ENCODE peak calls at places on chromosome 9, in seven cellular contexts. G, Z, C, S, K, R and M are unnamed samples.

GRCh38 chr9:4739587-4740372 is 1.2 kb downstream of the AK3 start:
- DNase-seq in G (peak), Z (peak), C (peak), S (no peak), K (peak), R (peak), M (peak)

GRCh38 chr9:129282308-129283211 is 104.5 kb upstream of the IER5L start:
- DNase-seq in G (peak), Z (no peak), C (no peak), S (no peak), K (no peak), R (no peak), M (no peak)

GRCh38 chr9:96436456-96437126 is 13.4 kb upstream of the HABP4 start:
- DNase-seq in G (no peak), Z (no peak), C (no peak), S (no peak), K (no peak), R (no peak), M (no peak)

GRCh38 chr9:126109575-126109974 is 217.1 kb upstream of the MVB12B start:
- DNase-seq in G (no peak), Z (no peak), C (no peak), S (no peak), K (no peak), R (no peak), M (no peak)

GRCh38 chr9:129270205-129270604 is 92.1 kb upstream of the IER5L start:
- DNase-seq in G (no peak), Z (peak), C (no peak), S (no peak), K (no peak), R (no peak), M (no peak)

GRCh38 chr9:98989036-98990000 is 45.6 kb downstream of the COL15A1 start:
- DNase-seq in G (no peak), Z (peak), C (peak), S (peak), K (peak), R (peak), M (no peak)

GRCh38 chr9:120603601-120604000 is 23.6 kb upstream of the CDK5RAP2 start:
- DNase-seq in G (no peak), Z (no peak), C (no peak), S (no peak), K (no peak), R (no peak), M (no peak)

GRCh38 chr9:122227576-122227903 is 1.2 kb downstream of the LHX6 start:
- DNase-seq in G (no peak), Z (no peak), C (peak), S (no peak), K (no peak), R (no peak), M (no peak)

GRCh38 chr9:99076483-99077171 is 28.3 kb upstream of the TGFBR1 start:
- DNase-seq in G (no peak), Z (no peak), C (no peak), S (no peak), K (no peak), R (no peak), M (no peak)

GRCh38 chr9:114777841-114778240 is 28.0 kb downstream of the TNFSF15 start:
- DNase-seq in G (no peak), Z (no peak), C (no peak), S (no peak), K (peak), R (no peak), M (no peak)

GRCh38 chr9:21837501-21837900 is 35.1 kb downstream of the MTAP start:
- DNase-seq in G (no peak), Z (no peak), C (peak), S (no peak), K (no peak), R (no peak), M (no peak)

GRCh38 chr9:126860757-126861466 is 473 bp downstream of the ZBTB34 start:
- DNase-seq in G (peak), Z (peak), C (peak), S (no peak), K (peak), R (no peak), M (peak)

GRCh38 chr9:97761879-97762278 is 64.7 kb upstream of the XPA start:
- DNase-seq in G (no peak), Z (no peak), C (no peak), S (no peak), K (no peak), R (no peak), M (no peak)

GRCh38 chr9:130024597-130024994 is 18.4 kb downstream of the FNBP1 start:
- DNase-seq in G (no peak), Z (no peak), C (peak), S (no peak), K (peak), R (no peak), M (no peak)

GRCh38 chr9:2740616-2741015 is 23.3 kb downstream of the KCNV2 start:
- DNase-seq in G (no peak), Z (no peak), C (peak), S (no peak), K (peak), R (no peak), M (no peak)

GRCh38 chr9:7436754-7437153 is 362.8 kb downstream of the DMAC1 start:
- DNase-seq in G (no peak), Z (no peak), C (no peak), S (no peak), K (no peak), R (no peak), M (no peak)

GRCh38 chr9:123954518-123954917 is 24.6 kb upstream of the DENND1A start:
- DNase-seq in G (peak), Z (no peak), C (no peak), S (no peak), K (no peak), R (no peak), M (no peak)

GRCh38 chr9:34045903-34046302 is 2.8 kb downstream of the UBAP2 start:
- DNase-seq in G (no peak), Z (no peak), C (no peak), S (no peak), K (no peak), R (no peak), M (no peak)

GRCh38 chr9:5714501-5715401 is 85.8 kb downstream of the RIC1 start:
- DNase-seq in G (peak), Z (peak), C (peak), S (peak), K (peak), R (peak), M (no peak)

GRCh38 chr9:20242767-20243166 is 379.5 kb downstream of the MLLT3 start:
- DNase-seq in G (peak), Z (peak), C (no peak), S (no peak), K (no peak), R (no peak), M (no peak)

GRCh38 chr9:109409998-109410397 is 88.1 kb downstream of the PTPN3 start:
- DNase-seq in G (peak), Z (no peak), C (no peak), S (no peak), K (no peak), R (peak), M (peak)

GRCh38 chr9:132409828-132410528 is at the start of gene CFAP77:
- DNase-seq in G (peak), Z (peak), C (peak), S (peak), K (peak), R (peak), M (peak)

GRCh38 chr9:107866912-107867311 is 377.3 kb upstream of the KLF4 start:
- DNase-seq in G (no peak), Z (no peak), C (no peak), S (no peak), K (peak), R (no peak), M (no peak)

GRCh38 chr9:126448865-126449577 is 122.4 kb downstream of the MVB12B start:
- DNase-seq in G (peak), Z (no peak), C (no peak), S (no peak), K (no peak), R (no peak), M (no peak)

GRCh38 chr9:76868897-76869296 is 37.0 kb downstream of the PRUNE2 start:
- DNase-seq in G (no peak), Z (no peak), C (no peak), S (no peak), K (peak), R (no peak), M (no peak)

GRCh38 chr9:112570731-112571167 is 84.1 kb downstream of the KIAA1958 start:
- DNase-seq in G (no peak), Z (no peak), C (no peak), S (no peak), K (no peak), R (peak), M (no peak)

GRCh38 chr9:92714787-92715487 is 45.0 kb upstream of the IPPK start:
- DNase-seq in G (no peak), Z (no peak), C (no peak), S (no peak), K (no peak), R (no peak), M (no peak)

GRCh38 chr9:26687421-26687820 is 205.2 kb downstream of the CAAP1 start:
- DNase-seq in G (no peak), Z (no peak), C (no peak), S (no peak), K (no peak), R (no peak), M (no peak)

GRCh38 chr9:121627432-121627831 is 24.0 kb upstream of the DAB2IP start:
- DNase-seq in G (no peak), Z (no peak), C (no peak), S (no peak), K (no peak), R (no peak), M (no peak)

GRCh38 chr9:21812415-21812814 is 10.0 kb downstream of the MTAP start:
- DNase-seq in G (no peak), Z (no peak), C (peak), S (no peak), K (peak), R (no peak), M (no peak)

GRCh38 chr9:36987891-36988290 is 46.2 kb downstream of the PAX5 start:
- DNase-seq in G (peak), Z (no peak), C (peak), S (no peak), K (peak), R (no peak), M (no peak)

GRCh38 chr9:97571664-97572063 is 61.5 kb downstream of the TSTD2 start:
- DNase-seq in G (no peak), Z (no peak), C (no peak), S (no peak), K (no peak), R (peak), M (peak)

GRCh38 chr9:87863882-87864465 is 18.7 kb upstream of the SPATA31E1 start:
- DNase-seq in G (no peak), Z (no peak), C (no peak), S (no peak), K (no peak), R (no peak), M (no peak)

GRCh38 chr9:107292811-107293554 is 9.9 kb downstream of the RAD23B start:
- DNase-seq in G (no peak), Z (no peak), C (no peak), S (no peak), K (no peak), R (no peak), M (no peak)

GRCh38 chr9:113649054-113649453 is 185.5 kb downstream of the RGS3 start:
- DNase-seq in G (no peak), Z (no peak), C (no peak), S (no peak), K (peak), R (peak), M (peak)

GRCh38 chr9:32854271-32854670 is 70.9 kb downstream of the TMEM215 start:
- DNase-seq in G (no peak), Z (no peak), C (no peak), S (no peak), K (no peak), R (no peak), M (no peak)

GRCh38 chr9:107213561-107214028 is 69.5 kb upstream of the RAD23B start:
- DNase-seq in G (no peak), Z (no peak), C (peak), S (peak), K (peak), R (peak), M (no peak)

GRCh38 chr9:71931166-71931565 is 19.7 kb downstream of the C9orf85 start:
- DNase-seq in G (no peak), Z (no peak), C (no peak), S (no peak), K (no peak), R (no peak), M (no peak)

GRCh38 chr9:19181556-19181955 is 48.9 kb upstream of the DENND4C start:
- DNase-seq in G (no peak), Z (no peak), C (no peak), S (no peak), K (no peak), R (no peak), M (no peak)

GRCh38 chr9:132312873-132313272 is 41.9 kb downstream of the SETX start:
- DNase-seq in G (no peak), Z (no peak), C (no peak), S (no peak), K (no peak), R (no peak), M (no peak)

DNA sequence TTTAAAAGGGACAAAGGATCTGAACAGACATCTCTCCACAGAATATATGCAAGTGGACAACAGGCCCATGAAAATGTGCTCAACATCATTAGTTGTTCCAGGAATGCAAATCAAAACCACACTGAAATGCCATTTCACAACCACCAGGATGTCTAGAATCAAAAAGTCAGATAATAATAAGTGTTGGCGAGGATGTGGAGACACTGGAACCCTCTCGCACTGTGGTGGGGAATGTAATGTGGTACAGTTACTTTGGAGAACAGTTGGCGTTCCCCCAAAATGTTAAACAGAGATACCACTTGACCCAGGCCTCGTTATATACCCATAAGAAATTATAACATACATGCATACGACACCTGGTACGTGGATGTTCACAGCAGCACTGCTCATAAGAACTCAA is 38.6 kb downstream of the SARDH start:
- DNase-seq in G (no peak), Z (no peak), C (no peak), S (no peak), K (no peak), R (no peak), M (no peak)
- TF ChIP-seq EZH2phosphoT487 in G (no peak), Z (no peak), C (no peak), S (no peak), K (no peak), R (no peak), M (no peak)

GRCh38 chr9:131160416-131161112 is 35.2 kb downstream of the NUP214 start:
- DNase-seq in G (no peak), Z (no peak), C (no peak), S (no peak), K (no peak), R (no peak), M (no peak)
- TF ChIP-seq EZH2phosphoT487 in G (no peak), Z (no peak), C (no peak), S (no peak), K (no peak), R (no peak), M (no peak)

GRCh38 chr9:752681-753200 is 88.8 kb upstream of the DMRT1 start:
- DNase-seq in G (no peak), Z (no peak), C (peak), S (no peak), K (peak), R (no peak), M (no peak)
- TF ChIP-seq EZH2phosphoT487 in G (no peak), Z (no peak), C (no peak), S (no peak), K (no peak), R (no peak), M (no peak)

GRCh38 chr9:91659529-91660294 is 236.1 kb upstream of the NFIL3 start:
- DNase-seq in G (peak), Z (no peak), C (peak), S (peak), K (peak), R (peak), M (peak)

GRCh38 chr9:91663858-91664257 is 240.2 kb upstream of the NFIL3 start:
- DNase-seq in G (no peak), Z (no peak), C (peak), S (no peak), K (no peak), R (no peak), M (no peak)

GRCh38 chr9:91660295-91660589 is 236.6 kb upstream of the NFIL3 start:
- DNase-seq in G (no peak), Z (no peak), C (no peak), S (no peak), K (no peak), R (no peak), M (no peak)

DNA sequence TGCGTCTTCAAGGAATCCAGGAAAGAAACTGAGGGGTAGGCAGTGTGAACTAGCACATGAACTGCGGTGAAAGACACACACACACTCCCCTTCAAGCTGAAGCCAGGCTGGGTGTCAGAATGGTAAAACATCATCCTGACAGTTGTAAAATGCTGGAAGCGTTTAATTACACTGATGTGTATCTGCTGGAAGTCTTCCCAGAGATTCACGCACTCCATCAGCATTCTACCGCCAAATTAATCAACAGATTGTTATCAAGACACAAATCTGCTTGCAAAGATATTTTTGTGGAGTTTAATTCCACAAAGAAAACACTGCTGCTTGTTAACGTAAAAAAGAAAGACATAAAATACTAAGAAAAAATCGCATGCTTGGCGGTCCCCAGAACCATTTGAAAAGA is 241.0 kb upstream of the NFIL3 start:
- DNase-seq in G (no peak), Z (no peak), C (no peak), S (no peak), K (no peak), R (no peak), M (no peak)
- TF ChIP-seq EZH2phosphoT487 in G (no peak), Z (no peak), C (no peak), S (no peak), K (no peak), R (no peak), M (no peak)

DNA sequence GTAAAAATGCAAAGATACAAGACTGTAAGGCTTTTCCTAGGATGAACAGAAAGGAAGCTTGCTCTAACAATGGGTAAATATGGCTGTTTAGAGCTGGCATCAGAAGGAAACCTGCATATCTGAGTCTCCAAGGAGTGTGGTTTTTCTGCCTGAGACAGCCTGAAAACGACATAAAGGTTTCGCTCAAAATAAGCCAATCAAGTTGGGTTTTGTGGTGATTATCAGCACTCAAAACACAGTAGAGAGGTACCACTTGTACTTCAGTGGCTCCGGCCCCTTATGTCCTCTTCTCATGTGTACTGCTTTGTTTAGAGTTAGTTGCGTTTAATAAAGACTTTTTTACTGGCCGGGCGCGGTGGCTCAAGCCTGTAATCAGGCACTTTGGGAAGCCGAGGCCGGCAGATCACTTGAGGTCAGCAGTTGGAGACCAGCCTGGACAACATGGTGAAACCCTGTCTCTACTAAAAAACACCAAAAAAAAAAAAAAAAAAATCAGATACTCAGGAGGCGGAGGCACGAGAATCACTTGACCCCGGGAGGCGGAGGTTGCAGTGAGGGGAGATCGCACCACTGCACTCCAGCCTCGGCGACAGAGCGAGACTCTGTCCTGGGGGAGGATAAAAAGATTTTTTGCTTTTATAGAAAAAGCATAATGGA is 39.4 kb downstream of the KLF9 start:
- DNase-seq in G (no peak), Z (no peak), C (no peak), S (no peak), K (no peak), R (no peak), M (no peak)
- TF ChIP-seq EZH2phosphoT487 in G (no peak), Z (no peak), C (no peak), S (no peak), K (no peak), R (no peak), M (no peak)

GRCh38 chr9:137149942-137150484 is 11.1 kb downstream of the GRIN1 start:
- DNase-seq in G (peak), Z (peak), C (no peak), S (no peak), K (no peak), R (no peak), M (no peak)
- TF ChIP-seq EZH2phosphoT487 in G (no peak), Z (no peak), C (no peak), S (no peak), K (no peak), R (no peak), M (no peak)

GRCh38 chr9:79578891-79579290 is 7.1 kb downstream of the TLE4 start:
- DNase-seq in G (no peak), Z (no peak), C (no peak), S (no peak), K (peak), R (no peak), M (no peak)

GRCh38 chr9:79581388-79581787 is 9.6 kb downstream of the TLE4 start:
- DNase-seq in G (no peak), Z (no peak), C (no peak), S (no peak), K (peak), R (no peak), M (no peak)

GRCh38 chr9:79577969-79578723 is 6.4 kb downstream of the TLE4 start:
- DNase-seq in G (no peak), Z (no peak), C (no peak), S (no peak), K (peak), R (no peak), M (peak)

GRCh38 chr9:79580065-79580464 is 8.3 kb downstream of the TLE4 start:
- DNase-seq in G (no peak), Z (no peak), C (no peak), S (no peak), K (no peak), R (no peak), M (no peak)

DNA sequence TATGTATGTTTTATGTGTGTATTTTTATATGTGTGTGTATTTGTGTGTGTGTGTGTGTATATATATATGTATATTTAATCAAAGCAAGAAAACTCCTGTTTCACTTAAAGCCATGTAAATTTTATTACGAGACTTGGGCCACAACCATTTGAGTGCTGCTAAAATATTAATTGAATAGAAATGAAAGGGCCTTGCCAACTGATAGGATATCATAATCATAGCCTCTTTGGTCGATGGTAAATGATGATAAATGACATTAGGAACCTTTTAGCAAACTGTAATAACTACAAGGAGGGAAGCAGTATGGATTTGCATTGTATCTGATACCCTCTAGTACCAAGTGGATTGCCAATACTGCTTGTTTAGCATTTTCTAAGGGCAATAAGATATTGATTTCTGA is 7.9 kb downstream of the TLE4 start:
- DNase-seq in G (no peak), Z (no peak), C (no peak), S (no peak), K (no peak), R (no peak), M (no peak)
- TF ChIP-seq EZH2phosphoT487 in G (no peak), Z (no peak), C (no peak), S (no peak), K (no peak), R (no peak), M (no peak)